ENCODE peak calls at places on chromosomes 6 and 20, in eight cellular contexts. One of them, this sample, is unnamed.

GRCh38 chr20:33172781-33173180 is 4.8 kb downstream of the BPIFA2 start:
- DNase-seq in nephron progenitor cell: no peak
- DNase-seq in GM12878: no peak
- DNase-seq in colonic mucosa: no peak
- DNase-seq in testis: peak; percentile 39
- DNase-seq in RWPE1: no peak
- DNase-seq in fibroblast of lung: no peak
- DNase-seq in ovary: no peak
- DNase-seq in this sample: no peak

GRCh38 chr20:50313223-50313820 is 122.7 kb downstream of the CEBPB start:
- DNase-seq in nephron progenitor cell: no peak
- DNase-seq in GM12878: no peak
- DNase-seq in colonic mucosa: no peak
- DNase-seq in testis: peak; percentile 56
- DNase-seq in RWPE1: peak; percentile 89
- DNase-seq in fibroblast of lung: peak; percentile 36
- DNase-seq in ovary: no peak
- DNase-seq in this sample: peak; percentile 83

GRCh38 chr20:56088381-56088780 is 83.1 kb upstream of the CBLN4 start:
- DNase-seq in nephron progenitor cell: no peak
- DNase-seq in GM12878: no peak
- DNase-seq in colonic mucosa: no peak
- DNase-seq in testis: no peak
- DNase-seq in RWPE1: no peak
- DNase-seq in fibroblast of lung: no peak
- DNase-seq in ovary: no peak
- DNase-seq in this sample: no peak

GRCh38 chr6:78570044-78570443 is 297.3 kb upstream of the IRAK1BP1 start:
- DNase-seq in nephron progenitor cell: no peak
- DNase-seq in GM12878: no peak
- DNase-seq in colonic mucosa: no peak
- DNase-seq in testis: no peak
- DNase-seq in RWPE1: no peak
- DNase-seq in fibroblast of lung: no peak
- DNase-seq in ovary: no peak
- DNase-seq in this sample: no peak

GRCh38 chr6:134035823-134036296 is 16.6 kb downstream of the SLC2A12 start:
- DNase-seq in nephron progenitor cell: no peak
- DNase-seq in GM12878: peak; percentile 12
- DNase-seq in colonic mucosa: peak; percentile 59
- DNase-seq in testis: no peak
- DNase-seq in RWPE1: peak; percentile 58
- DNase-seq in fibroblast of lung: peak; percentile 59
- DNase-seq in ovary: no peak
- DNase-seq in this sample: peak; percentile 84

GRCh38 chr20:57317789-57318371 is 11.7 kb upstream of the SPO11 start:
- DNase-seq in nephron progenitor cell: no peak
- DNase-seq in GM12878: no peak
- DNase-seq in colonic mucosa: no peak
- DNase-seq in testis: no peak
- DNase-seq in RWPE1: no peak
- DNase-seq in fibroblast of lung: no peak
- DNase-seq in ovary: no peak
- DNase-seq in this sample: no peak

GRCh38 chr20:46131396-46131795 is 13.3 kb downstream of the CD40 start:
- DNase-seq in nephron progenitor cell: no peak
- DNase-seq in GM12878: no peak
- DNase-seq in colonic mucosa: no peak
- DNase-seq in testis: no peak
- DNase-seq in RWPE1: no peak
- DNase-seq in fibroblast of lung: no peak
- DNase-seq in ovary: no peak
- DNase-seq in this sample: no peak

GRCh38 chr6:72132851-72133250 is 246.5 kb downstream of the RIMS1 start:
- DNase-seq in nephron progenitor cell: no peak
- DNase-seq in GM12878: no peak
- DNase-seq in colonic mucosa: no peak
- DNase-seq in testis: no peak
- DNase-seq in RWPE1: no peak
- DNase-seq in fibroblast of lung: no peak
- DNase-seq in ovary: no peak
- DNase-seq in this sample: no peak

GRCh38 chr6:27630727-27631613 is 158.1 kb upstream of the ZNF184 start:
- DNase-seq in nephron progenitor cell: peak; percentile 85
- DNase-seq in GM12878: peak; percentile 49
- DNase-seq in colonic mucosa: peak; percentile 41
- DNase-seq in testis: peak; percentile 84
- DNase-seq in RWPE1: peak; percentile 59
- DNase-seq in fibroblast of lung: peak; percentile 60
- DNase-seq in ovary: peak; percentile 24
- DNase-seq in this sample: peak; percentile 79

GRCh38 chr20:63552481-63553249 is 1.3 kb upstream of the FNDC11 start:
- DNase-seq in nephron progenitor cell: no peak
- DNase-seq in GM12878: peak; percentile 52
- DNase-seq in colonic mucosa: no peak
- DNase-seq in testis: no peak
- DNase-seq in RWPE1: no peak
- DNase-seq in fibroblast of lung: no peak
- DNase-seq in ovary: no peak
- DNase-seq in this sample: no peak

GRCh38 chr20:21033817-21034216 is 72.3 kb downstream of the LINC00237 start:
- DNase-seq in nephron progenitor cell: no peak
- DNase-seq in GM12878: no peak
- DNase-seq in colonic mucosa: no peak
- DNase-seq in testis: no peak
- DNase-seq in RWPE1: no peak
- DNase-seq in fibroblast of lung: no peak
- DNase-seq in ovary: no peak
- DNase-seq in this sample: no peak

GRCh38 chr6:122033564-122034181 is 365.8 kb upstream of the HSF2 start:
- DNase-seq in nephron progenitor cell: peak; percentile 11
- DNase-seq in GM12878: no peak
- DNase-seq in colonic mucosa: no peak
- DNase-seq in testis: no peak
- DNase-seq in RWPE1: peak; percentile 53
- DNase-seq in fibroblast of lung: peak; percentile 74
- DNase-seq in ovary: no peak
- DNase-seq in this sample: peak; percentile 69

GRCh38 chr6:5636210-5637030 is 370.3 kb downstream of the NRN1 start:
- DNase-seq in nephron progenitor cell: no peak
- DNase-seq in GM12878: no peak
- DNase-seq in colonic mucosa: no peak
- DNase-seq in testis: no peak
- DNase-seq in RWPE1: no peak
- DNase-seq in fibroblast of lung: no peak
- DNase-seq in ovary: no peak
- DNase-seq in this sample: no peak

GRCh38 chr6:126661646-126662045 is 321.7 kb downstream of the CENPW start:
- DNase-seq in nephron progenitor cell: no peak
- DNase-seq in GM12878: no peak
- DNase-seq in colonic mucosa: no peak
- DNase-seq in testis: no peak
- DNase-seq in RWPE1: no peak
- DNase-seq in fibroblast of lung: peak; percentile 71
- DNase-seq in ovary: no peak
- DNase-seq in this sample: peak; percentile 10

GRCh38 chr6:15408008-15408407 is 162.1 kb downstream of the JARID2 start:
- DNase-seq in nephron progenitor cell: no peak
- DNase-seq in GM12878: no peak
- DNase-seq in colonic mucosa: no peak
- DNase-seq in testis: no peak
- DNase-seq in RWPE1: no peak
- DNase-seq in fibroblast of lung: no peak
- DNase-seq in ovary: no peak
- DNase-seq in this sample: no peak

DNA sequence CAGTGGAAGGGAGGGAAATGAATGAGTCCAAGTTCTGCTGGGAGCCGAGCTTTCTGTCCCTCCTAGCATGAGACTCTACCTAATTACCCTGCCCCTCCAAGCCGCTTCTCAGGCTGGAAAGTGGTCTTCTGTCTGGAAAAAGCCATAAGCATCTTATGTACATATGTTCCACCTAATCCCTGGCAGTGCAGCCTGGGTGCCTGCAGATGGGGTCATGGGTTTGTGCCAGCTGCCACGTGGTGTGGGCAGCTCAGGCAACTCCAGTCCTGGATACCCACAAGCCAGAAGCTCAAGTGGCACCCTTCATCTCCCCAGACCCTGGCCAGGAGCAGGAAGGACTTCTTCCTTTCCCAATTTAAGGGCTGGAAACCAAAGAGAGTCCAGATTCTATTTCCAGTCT is 253.1 kb downstream of the LY86 start:
- DNase-seq in nephron progenitor cell: no peak
- DNase-seq in GM12878: no peak
- DNase-seq in colonic mucosa: no peak
- DNase-seq in testis: no peak
- DNase-seq in RWPE1: no peak
- DNase-seq in fibroblast of lung: no peak
- DNase-seq in ovary: no peak
- DNase-seq in this sample: no peak
- TF ChIP-seq CTCF in nephron progenitor cell: no peak
- TF ChIP-seq CTCF in GM12878: no peak
- TF ChIP-seq CTCF in colonic mucosa: no peak
- TF ChIP-seq CTCF in testis: no peak
- TF ChIP-seq CTCF in RWPE1: no peak
- TF ChIP-seq CTCF in fibroblast of lung: no peak
- TF ChIP-seq CTCF in ovary: no peak
- TF ChIP-seq CTCF in this sample: no peak

GRCh38 chr20:34994509-34995131 is 39.0 kb downstream of the MYH7B start:
- DNase-seq in nephron progenitor cell: no peak
- DNase-seq in GM12878: no peak
- DNase-seq in colonic mucosa: no peak
- DNase-seq in testis: no peak
- DNase-seq in RWPE1: no peak
- DNase-seq in fibroblast of lung: no peak
- DNase-seq in ovary: no peak
- DNase-seq in this sample: no peak
- TF ChIP-seq CTCF in nephron progenitor cell: no peak
- TF ChIP-seq CTCF in GM12878: no peak
- TF ChIP-seq CTCF in colonic mucosa: no peak
- TF ChIP-seq CTCF in testis: no peak
- TF ChIP-seq CTCF in RWPE1: no peak
- TF ChIP-seq CTCF in fibroblast of lung: no peak
- TF ChIP-seq CTCF in ovary: no peak
- TF ChIP-seq CTCF in this sample: no peak

GRCh38 chr20:17281478-17281877 is 54.6 kb downstream of the PCSK2 start:
- DNase-seq in nephron progenitor cell: peak; percentile 52
- DNase-seq in GM12878: no peak
- DNase-seq in colonic mucosa: peak; percentile 26
- DNase-seq in testis: peak; percentile 59
- DNase-seq in RWPE1: no peak
- DNase-seq in fibroblast of lung: no peak
- DNase-seq in ovary: no peak
- DNase-seq in this sample: peak; percentile 61
- TF ChIP-seq CTCF in nephron progenitor cell: peak; percentile 51
- TF ChIP-seq CTCF in GM12878: peak; percentile 58
- TF ChIP-seq CTCF in colonic mucosa: no peak
- TF ChIP-seq CTCF in testis: no peak
- TF ChIP-seq CTCF in RWPE1: no peak
- TF ChIP-seq CTCF in fibroblast of lung: no peak
- TF ChIP-seq CTCF in ovary: no peak
- TF ChIP-seq CTCF in this sample: peak; percentile 23

GRCh38 chr20:23019403-23019802 is 15.7 kb upstream of the SSTR4 start:
- DNase-seq in nephron progenitor cell: no peak
- DNase-seq in GM12878: no peak
- DNase-seq in colonic mucosa: no peak
- DNase-seq in testis: no peak
- DNase-seq in RWPE1: no peak
- DNase-seq in fibroblast of lung: no peak
- DNase-seq in ovary: no peak
- DNase-seq in this sample: no peak
- TF ChIP-seq CTCF in nephron progenitor cell: no peak
- TF ChIP-seq CTCF in GM12878: no peak
- TF ChIP-seq CTCF in colonic mucosa: no peak
- TF ChIP-seq CTCF in testis: no peak
- TF ChIP-seq CTCF in RWPE1: no peak
- TF ChIP-seq CTCF in fibroblast of lung: no peak
- TF ChIP-seq CTCF in ovary: no peak
- TF ChIP-seq CTCF in this sample: no peak